ENCODE peak calls at places on chromosomes 12 and 14, in ten cellular contexts. One of them, this sample, is unnamed.

GRCh38 chr12:109461846-109462766 is 15.0 kb downstream of the KCTD10 start:
- DNase-seq in posterior cingulate gyrus: no peak
- DNase-seq in SK-N-DZ: no peak
- DNase-seq in NCI-H1092 treated with DMSO at 0.1 percent for 48 hours: no peak
- DNase-seq in right lobe of liver: no peak
- DNase-seq in ELF-1: peak
- DNase-seq in RPMI7951: peak
- DNase-seq in mesenteric fat pad: no peak
- DNase-seq in substantia nigra: no peak
- DNase-seq in SIG-M5: no peak
- DNase-seq in this sample: no peak

GRCh38 chr14:99035712-99036593 is 236.0 kb downstream of the BCL11B start:
- DNase-seq in posterior cingulate gyrus: no peak
- DNase-seq in SK-N-DZ: no peak
- DNase-seq in NCI-H1092 treated with DMSO at 0.1 percent for 48 hours: no peak
- DNase-seq in right lobe of liver: no peak
- DNase-seq in ELF-1: peak
- DNase-seq in RPMI7951: peak
- DNase-seq in mesenteric fat pad: peak
- DNase-seq in substantia nigra: no peak
- DNase-seq in SIG-M5: no peak
- DNase-seq in this sample: no peak

GRCh38 chr12:73863541-73863940 is 674.1 kb upstream of the ATXN7L3B start:
- DNase-seq in posterior cingulate gyrus: no peak
- DNase-seq in SK-N-DZ: no peak
- DNase-seq in NCI-H1092 treated with DMSO at 0.1 percent for 48 hours: no peak
- DNase-seq in right lobe of liver: no peak
- DNase-seq in ELF-1: no peak
- DNase-seq in RPMI7951: peak
- DNase-seq in mesenteric fat pad: no peak
- DNase-seq in substantia nigra: no peak
- DNase-seq in SIG-M5: no peak
- DNase-seq in this sample: no peak

GRCh38 chr12:52278931-52279682 is 4.7 kb downstream of the KRT86 start:
- DNase-seq in posterior cingulate gyrus: peak
- DNase-seq in SK-N-DZ: peak
- DNase-seq in NCI-H1092 treated with DMSO at 0.1 percent for 48 hours: peak
- DNase-seq in right lobe of liver: peak
- DNase-seq in ELF-1: peak
- DNase-seq in RPMI7951: peak
- DNase-seq in mesenteric fat pad: peak
- DNase-seq in substantia nigra: peak
- DNase-seq in SIG-M5: no peak
- DNase-seq in this sample: peak

GRCh38 chr12:118633071-118633470 is 256.7 kb downstream of the SUDS3 start:
- DNase-seq in posterior cingulate gyrus: no peak
- DNase-seq in SK-N-DZ: no peak
- DNase-seq in NCI-H1092 treated with DMSO at 0.1 percent for 48 hours: no peak
- DNase-seq in right lobe of liver: no peak
- DNase-seq in ELF-1: no peak
- DNase-seq in RPMI7951: no peak
- DNase-seq in mesenteric fat pad: no peak
- DNase-seq in substantia nigra: no peak
- DNase-seq in SIG-M5: no peak
- DNase-seq in this sample: no peak

GRCh38 chr14:91866061-91866460 is 1.3 kb downstream of the TC2N start:
- DNase-seq in posterior cingulate gyrus: no peak
- DNase-seq in SK-N-DZ: no peak
- DNase-seq in NCI-H1092 treated with DMSO at 0.1 percent for 48 hours: no peak
- DNase-seq in right lobe of liver: no peak
- DNase-seq in ELF-1: no peak
- DNase-seq in RPMI7951: peak
- DNase-seq in mesenteric fat pad: no peak
- DNase-seq in substantia nigra: no peak
- DNase-seq in SIG-M5: no peak
- DNase-seq in this sample: no peak

GRCh38 chr12:75955251-75955650 is 76.3 kb downstream of the PHLDA1 start:
- DNase-seq in posterior cingulate gyrus: no peak
- DNase-seq in SK-N-DZ: no peak
- DNase-seq in NCI-H1092 treated with DMSO at 0.1 percent for 48 hours: no peak
- DNase-seq in right lobe of liver: no peak
- DNase-seq in ELF-1: peak
- DNase-seq in RPMI7951: no peak
- DNase-seq in mesenteric fat pad: no peak
- DNase-seq in substantia nigra: no peak
- DNase-seq in SIG-M5: no peak
- DNase-seq in this sample: no peak

GRCh38 chr12:25615119-25615518 is 62.0 kb upstream of the LMNTD1 start:
- DNase-seq in posterior cingulate gyrus: no peak
- DNase-seq in SK-N-DZ: no peak
- DNase-seq in NCI-H1092 treated with DMSO at 0.1 percent for 48 hours: no peak
- DNase-seq in right lobe of liver: no peak
- DNase-seq in ELF-1: no peak
- DNase-seq in RPMI7951: peak
- DNase-seq in mesenteric fat pad: no peak
- DNase-seq in substantia nigra: no peak
- DNase-seq in SIG-M5: no peak
- DNase-seq in this sample: no peak

GRCh38 chr12:127485528-127485927 is 781.4 kb upstream of the TMEM132C start:
- DNase-seq in posterior cingulate gyrus: no peak
- DNase-seq in SK-N-DZ: no peak
- DNase-seq in NCI-H1092 treated with DMSO at 0.1 percent for 48 hours: no peak
- DNase-seq in right lobe of liver: no peak
- DNase-seq in ELF-1: peak
- DNase-seq in RPMI7951: peak
- DNase-seq in mesenteric fat pad: no peak
- DNase-seq in substantia nigra: no peak
- DNase-seq in SIG-M5: no peak
- DNase-seq in this sample: no peak

GRCh38 chr14:64095620-64096019 is 198.6 kb downstream of the ESR2 start:
- DNase-seq in posterior cingulate gyrus: no peak
- DNase-seq in SK-N-DZ: no peak
- DNase-seq in NCI-H1092 treated with DMSO at 0.1 percent for 48 hours: no peak
- DNase-seq in right lobe of liver: no peak
- DNase-seq in ELF-1: no peak
- DNase-seq in RPMI7951: no peak
- DNase-seq in mesenteric fat pad: no peak
- DNase-seq in substantia nigra: no peak
- DNase-seq in SIG-M5: no peak
- DNase-seq in this sample: no peak

GRCh38 chr12:104653730-104654328 is 197.1 kb downstream of the CHST11 start:
- DNase-seq in posterior cingulate gyrus: no peak
- DNase-seq in SK-N-DZ: no peak
- DNase-seq in NCI-H1092 treated with DMSO at 0.1 percent for 48 hours: no peak
- DNase-seq in right lobe of liver: no peak
- DNase-seq in ELF-1: peak
- DNase-seq in RPMI7951: no peak
- DNase-seq in mesenteric fat pad: peak
- DNase-seq in substantia nigra: no peak
- DNase-seq in SIG-M5: no peak
- DNase-seq in this sample: no peak

GRCh38 chr12:6700646-6701051 is at the start of gene PIANP:
- DNase-seq in posterior cingulate gyrus: peak
- DNase-seq in SK-N-DZ: peak
- DNase-seq in NCI-H1092 treated with DMSO at 0.1 percent for 48 hours: no peak
- DNase-seq in right lobe of liver: no peak
- DNase-seq in ELF-1: peak
- DNase-seq in RPMI7951: peak
- DNase-seq in mesenteric fat pad: no peak
- DNase-seq in substantia nigra: no peak
- DNase-seq in SIG-M5: no peak
- DNase-seq in this sample: peak

GRCh38 chr14:33568935-33569579 is 381.8 kb downstream of the EGLN3 start:
- DNase-seq in posterior cingulate gyrus: no peak
- DNase-seq in SK-N-DZ: no peak
- DNase-seq in NCI-H1092 treated with DMSO at 0.1 percent for 48 hours: no peak
- DNase-seq in right lobe of liver: no peak
- DNase-seq in ELF-1: no peak
- DNase-seq in RPMI7951: peak
- DNase-seq in mesenteric fat pad: no peak
- DNase-seq in substantia nigra: no peak
- DNase-seq in SIG-M5: no peak
- DNase-seq in this sample: no peak

GRCh38 chr12:114141916-114142564 is 175.9 kb upstream of the RBM19 start:
- DNase-seq in posterior cingulate gyrus: no peak
- DNase-seq in SK-N-DZ: no peak
- DNase-seq in NCI-H1092 treated with DMSO at 0.1 percent for 48 hours: no peak
- DNase-seq in right lobe of liver: no peak
- DNase-seq in ELF-1: no peak
- DNase-seq in RPMI7951: no peak
- DNase-seq in mesenteric fat pad: no peak
- DNase-seq in substantia nigra: no peak
- DNase-seq in SIG-M5: no peak
- DNase-seq in this sample: no peak

GRCh38 chr12:98973395-98973794 is 328.3 kb downstream of the APAF1 start:
- DNase-seq in posterior cingulate gyrus: no peak
- DNase-seq in SK-N-DZ: no peak
- DNase-seq in NCI-H1092 treated with DMSO at 0.1 percent for 48 hours: no peak
- DNase-seq in right lobe of liver: no peak
- DNase-seq in ELF-1: no peak
- DNase-seq in RPMI7951: peak
- DNase-seq in mesenteric fat pad: no peak
- DNase-seq in substantia nigra: no peak
- DNase-seq in SIG-M5: no peak
- DNase-seq in this sample: no peak

GRCh38 chr14:21014761-21015190 is 10.1 kb downstream of the NDRG2 start:
- DNase-seq in posterior cingulate gyrus: peak
- DNase-seq in SK-N-DZ: peak
- DNase-seq in NCI-H1092 treated with DMSO at 0.1 percent for 48 hours: peak
- DNase-seq in right lobe of liver: peak
- DNase-seq in ELF-1: peak
- DNase-seq in RPMI7951: peak
- DNase-seq in mesenteric fat pad: no peak
- DNase-seq in substantia nigra: peak
- DNase-seq in SIG-M5: peak
- DNase-seq in this sample: peak

GRCh38 chr14:98548071-98548686 is 723.8 kb downstream of the BCL11B start:
- DNase-seq in posterior cingulate gyrus: no peak
- DNase-seq in SK-N-DZ: no peak
- DNase-seq in NCI-H1092 treated with DMSO at 0.1 percent for 48 hours: no peak
- DNase-seq in right lobe of liver: no peak
- DNase-seq in ELF-1: no peak
- DNase-seq in RPMI7951: no peak
- DNase-seq in mesenteric fat pad: no peak
- DNase-seq in substantia nigra: no peak
- DNase-seq in SIG-M5: no peak
- DNase-seq in this sample: no peak

GRCh38 chr12:125533434-125534029 is 468.3 kb downstream of the AACS start:
- DNase-seq in posterior cingulate gyrus: peak
- DNase-seq in SK-N-DZ: peak
- DNase-seq in NCI-H1092 treated with DMSO at 0.1 percent for 48 hours: peak
- DNase-seq in right lobe of liver: no peak
- DNase-seq in ELF-1: peak
- DNase-seq in RPMI7951: peak
- DNase-seq in mesenteric fat pad: no peak
- DNase-seq in substantia nigra: no peak
- DNase-seq in SIG-M5: no peak
- DNase-seq in this sample: no peak

GRCh38 chr14:100271247-100271939 is 32.4 kb downstream of the YY1 start:
- DNase-seq in posterior cingulate gyrus: no peak
- DNase-seq in SK-N-DZ: no peak
- DNase-seq in NCI-H1092 treated with DMSO at 0.1 percent for 48 hours: no peak
- DNase-seq in right lobe of liver: no peak
- DNase-seq in ELF-1: no peak
- DNase-seq in RPMI7951: peak
- DNase-seq in mesenteric fat pad: no peak
- DNase-seq in substantia nigra: no peak
- DNase-seq in SIG-M5: no peak
- DNase-seq in this sample: no peak

GRCh38 chr12:44875954-44876553 is at the start of gene NELL2:
- DNase-seq in posterior cingulate gyrus: peak
- DNase-seq in SK-N-DZ: peak
- DNase-seq in NCI-H1092 treated with DMSO at 0.1 percent for 48 hours: peak
- DNase-seq in right lobe of liver: peak
- DNase-seq in ELF-1: peak
- DNase-seq in RPMI7951: peak
- DNase-seq in mesenteric fat pad: no peak
- DNase-seq in substantia nigra: no peak
- DNase-seq in SIG-M5: no peak
- DNase-seq in this sample: no peak

GRCh38 chr14:102784892-102785597 is 7.8 kb downstream of the TRAF3 start:
- DNase-seq in posterior cingulate gyrus: no peak
- DNase-seq in SK-N-DZ: no peak
- DNase-seq in NCI-H1092 treated with DMSO at 0.1 percent for 48 hours: no peak
- DNase-seq in right lobe of liver: no peak
- DNase-seq in ELF-1: no peak
- DNase-seq in RPMI7951: no peak
- DNase-seq in mesenteric fat pad: no peak
- DNase-seq in substantia nigra: no peak
- DNase-seq in SIG-M5: no peak
- DNase-seq in this sample: no peak

GRCh38 chr14:90344285-90344684 is 12.5 kb upstream of the NRDE2 start:
- DNase-seq in posterior cingulate gyrus: no peak
- DNase-seq in SK-N-DZ: no peak
- DNase-seq in NCI-H1092 treated with DMSO at 0.1 percent for 48 hours: no peak
- DNase-seq in right lobe of liver: no peak
- DNase-seq in ELF-1: no peak
- DNase-seq in RPMI7951: no peak
- DNase-seq in mesenteric fat pad: no peak
- DNase-seq in substantia nigra: no peak
- DNase-seq in SIG-M5: no peak
- DNase-seq in this sample: no peak

GRCh38 chr14:50769893-50770500 is 61.0 kb downstream of the NIN start:
- DNase-seq in posterior cingulate gyrus: no peak
- DNase-seq in SK-N-DZ: no peak
- DNase-seq in NCI-H1092 treated with DMSO at 0.1 percent for 48 hours: peak
- DNase-seq in right lobe of liver: no peak
- DNase-seq in ELF-1: no peak
- DNase-seq in RPMI7951: no peak
- DNase-seq in mesenteric fat pad: no peak
- DNase-seq in substantia nigra: no peak
- DNase-seq in SIG-M5: no peak
- DNase-seq in this sample: no peak

GRCh38 chr14:30559638-30560071 is 697 bp downstream of the G2E3 start:
- DNase-seq in posterior cingulate gyrus: no peak
- DNase-seq in SK-N-DZ: peak
- DNase-seq in NCI-H1092 treated with DMSO at 0.1 percent for 48 hours: peak
- DNase-seq in right lobe of liver: no peak
- DNase-seq in ELF-1: peak
- DNase-seq in RPMI7951: peak
- DNase-seq in mesenteric fat pad: no peak
- DNase-seq in substantia nigra: no peak
- DNase-seq in SIG-M5: no peak
- DNase-seq in this sample: no peak

This sample was measured in activated B cell treated with CpG ODN at 0.5 μM for 24 hours.